ENCODE peak calls at places on chromosome 17, in four cellular contexts. H is GM12878, Z is H1, U is HepG2. C is an unnamed sample.

GRCh38 chr17:8832711-8833352 is 33.7 kb upstream of the MFSD6L start:
- DNase-seq in H (no peak), Z (peak; percentile 59), U (no peak), C (no peak)

GRCh38 chr17:7774037-7774659 is 56.6 kb downstream of the DNAH2 start:
- DNase-seq in H (no peak), Z (no peak), U (peak; percentile 86), C (no peak)

GRCh38 chr17:53655591-53655990 is 167.1 kb upstream of the KIF2B start:
- DNase-seq in H (no peak), Z (no peak), U (no peak), C (no peak)

GRCh38 chr17:36983618-36984017 is 34.9 kb downstream of the AATF start:
- DNase-seq in H (no peak), Z (no peak), U (no peak), C (no peak)

GRCh38 chr17:80388601-80389000 is 26.4 kb upstream of the ENDOV start:
- DNase-seq in H (no peak), Z (no peak), U (no peak), C (no peak)

GRCh38 chr17:50947844-50948514 is 81.8 kb upstream of the TOB1 start:
- DNase-seq in H (no peak), Z (no peak), U (no peak), C (no peak)

GRCh38 chr17:7374353-7374752 is 6.5 kb upstream of the TNK1 start:
- DNase-seq in H (no peak), Z (no peak), U (no peak), C (no peak)

GRCh38 chr17:58575511-58575910 is 61.1 kb upstream of the MTMR4 start:
- DNase-seq in H (no peak), Z (no peak), U (no peak), C (no peak)

GRCh38 chr17:80152057-80152831 is 5.3 kb upstream of the EIF4A3 start:
- DNase-seq in H (no peak), Z (no peak), U (no peak), C (no peak)

GRCh38 chr17:61279476-61280145 is 120.0 kb upstream of the TBX2 start:
- DNase-seq in H (no peak), Z (no peak), U (no peak), C (no peak)

GRCh38 chr17:36918260-36918691 is 19.0 kb upstream of the LHX1 start:
- DNase-seq in H (no peak), Z (no peak), U (no peak), C (no peak)

GRCh38 chr17:17129466-17129865 is 76.7 kb downstream of the PLD6 start:
- DNase-seq in H (no peak), Z (no peak), U (no peak), C (no peak)

GRCh38 chr17:55117063-55117611 is 147.6 kb upstream of the HLF start:
- DNase-seq in H (no peak), Z (no peak), U (no peak), C (no peak)

GRCh38 chr17:59221159-59221847 is 992 bp downstream of the GDPD1 start:
- DNase-seq in H (no peak), Z (no peak), U (no peak), C (no peak)

GRCh38 chr17:44775136-44775837 is 16.5 kb downstream of the ADAM11 start:
- DNase-seq in H (peak; percentile 91), Z (peak; percentile 99), U (peak; percentile 98), C (peak; percentile 95)

GRCh38 chr17:12993631-12994030 is 24.2 kb downstream of the ELAC2 start:
- DNase-seq in H (no peak), Z (no peak), U (no peak), C (no peak)

GRCh38 chr17:33049781-33050414 is 58.3 kb downstream of the SPACA3 start:
- DNase-seq in H (no peak), Z (peak; percentile 5), U (peak; percentile 44), C (peak; percentile 44)

GRCh38 chr17:71127416-71127815 is 958.1 kb downstream of the KCNJ2 start:
- DNase-seq in H (no peak), Z (no peak), U (no peak), C (no peak)

GRCh38 chr17:1004769-1005295 is 7.9 kb downstream of the TIMM22 start:
- DNase-seq in H (no peak), Z (no peak), U (no peak), C (no peak)

GRCh38 chr17:38809828-38810227 is 10.5 kb upstream of the PIP4K2B start:
- DNase-seq in H (no peak), Z (no peak), U (no peak), C (no peak)

GRCh38 chr17:35817196-35817595 is 7.9 kb downstream of the TAF15 start:
- DNase-seq in H (no peak), Z (no peak), U (no peak), C (no peak)
- TF ChIP-seq SUZ12 in H (no peak), Z (no peak), U (no peak), C (no peak)

DNA sequence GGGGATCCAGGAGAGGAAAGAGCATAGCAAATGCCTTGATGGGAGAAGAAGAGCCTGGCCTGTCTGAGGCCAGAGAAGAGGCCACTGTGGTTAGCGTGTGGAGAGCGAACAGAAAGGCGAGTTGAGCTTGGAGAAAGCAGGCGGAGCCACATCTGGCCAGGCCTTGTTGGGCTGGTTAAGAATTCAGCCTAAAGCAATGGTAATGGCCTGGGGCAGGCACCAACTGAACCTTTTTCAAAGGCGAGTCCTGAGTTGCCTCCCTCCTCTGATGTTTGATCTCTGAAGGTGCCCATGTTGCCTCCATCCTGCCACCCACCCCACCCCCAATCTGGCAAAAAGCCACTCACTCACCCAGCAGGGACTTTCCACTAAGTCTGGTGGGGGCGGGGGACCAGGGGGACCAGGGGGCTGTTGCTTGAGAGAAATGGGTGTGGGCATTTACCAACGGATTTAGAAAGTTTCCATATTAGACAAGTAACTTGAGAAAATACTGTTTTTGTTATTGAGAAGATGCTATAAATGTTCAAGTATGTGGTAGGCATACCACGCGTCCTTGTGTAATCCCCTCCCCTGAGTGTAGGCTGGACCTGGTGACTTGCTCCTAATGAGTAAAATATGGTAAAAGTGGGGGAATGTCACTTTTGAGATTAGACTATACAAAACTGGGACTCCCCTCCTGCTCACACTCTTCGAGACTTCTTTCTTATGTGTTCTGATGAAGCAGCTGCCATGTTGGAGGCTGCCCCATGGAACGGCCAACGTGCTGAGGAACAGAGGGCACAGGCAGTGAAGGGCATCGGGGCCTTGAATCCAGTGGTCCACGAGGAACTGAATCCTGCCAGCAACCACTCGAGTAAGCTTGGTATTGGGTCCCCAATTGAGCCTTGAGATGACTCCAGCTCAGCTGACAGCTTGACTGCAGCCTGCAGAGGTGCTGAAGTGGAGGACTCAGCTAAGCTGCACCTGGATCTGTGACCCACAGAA is 29.9 kb upstream of the TNS4 start:
- DNase-seq in H (peak; percentile 71), Z (no peak), U (no peak), C (no peak)
- TF ChIP-seq ZNF274 in H (no peak), Z (no peak), U (no peak), C (no peak)

GRCh38 chr17:66776999-66777688 is 57.8 kb upstream of the CACNG5 start:
- DNase-seq in H (no peak), Z (no peak), U (peak; percentile 71), C (peak; percentile 27)
- H3K4me1 ChIP-seq in H (no peaks in the 10 kb centered on the region), Z (peaks cover 28% of the 10 kb centered on the region), U (peaks cover 21% of the 10 kb centered on the region), C (peaks cover 17% of the 10 kb centered on the region)

GRCh38 chr17:47615766-47616424 is 33.8 kb upstream of the KPNB1 start:
- DNase-seq in H (peak; percentile 16), Z (no peak), U (peak; percentile 52), C (no peak)
- TF ChIP-seq SUZ12 in H (no peak), Z (no peak), U (no peak), C (no peak)

GRCh38 chr17:77825621-77826020 is 132.9 kb upstream of the TNRC6C start:
- DNase-seq in H (no peak), Z (no peak), U (peak; percentile 32), C (no peak)

GRCh38 chr17:77827039-77827438 is 131.5 kb upstream of the TNRC6C start:
- DNase-seq in H (no peak), Z (no peak), U (no peak), C (no peak)

GRCh38 chr17:77828749-77829539 is 129.6 kb upstream of the TNRC6C start:
- DNase-seq in H (no peak), Z (no peak), U (no peak), C (no peak)

GRCh38 chr17:77826132-77826873 is 132.2 kb upstream of the TNRC6C start:
- DNase-seq in H (no peak), Z (no peak), U (no peak), C (no peak)

GRCh38 chr17:77827461-77827968 is 131.0 kb upstream of the TNRC6C start:
- DNase-seq in H (no peak), Z (no peak), U (no peak), C (no peak)
- TF ChIP-seq ZNF274 in H (no peak), Z (no peak), U (no peak), C (no peak)

GRCh38 chr17:27554152-27554551 is 76.8 kb upstream of the LGALS9 start:
- DNase-seq in H (no peak), Z (no peak), U (peak; percentile 48), C (no peak)
- H3K4me1 ChIP-seq in H (no peaks in the 10 kb centered on the region), Z (no peaks in the 10 kb centered on the region), U (peaks cover 73% of the 10 kb centered on the region), C (peaks cover 5% of the 10 kb centered on the region)

GRCh38 chr17:18142417-18142816 is 33.9 kb downstream of the MYO15A start:
- DNase-seq in H (no peak), Z (no peak), U (no peak), C (no peak)

GRCh38 chr17:18146259-18146658 is 37.4 kb upstream of the ALKBH5 start:
- DNase-seq in H (no peak), Z (no peak), U (no peak), C (no peak)

GRCh38 chr17:18145811-18146210 is 37.3 kb downstream of the MYO15A start:
- DNase-seq in H (no peak), Z (no peak), U (no peak), C (no peak)

GRCh38 chr17:18143044-18143936 is 34.7 kb downstream of the MYO15A start:
- DNase-seq in H (no peak), Z (no peak), U (peak; percentile 38), C (peak; percentile 51)

DNA sequence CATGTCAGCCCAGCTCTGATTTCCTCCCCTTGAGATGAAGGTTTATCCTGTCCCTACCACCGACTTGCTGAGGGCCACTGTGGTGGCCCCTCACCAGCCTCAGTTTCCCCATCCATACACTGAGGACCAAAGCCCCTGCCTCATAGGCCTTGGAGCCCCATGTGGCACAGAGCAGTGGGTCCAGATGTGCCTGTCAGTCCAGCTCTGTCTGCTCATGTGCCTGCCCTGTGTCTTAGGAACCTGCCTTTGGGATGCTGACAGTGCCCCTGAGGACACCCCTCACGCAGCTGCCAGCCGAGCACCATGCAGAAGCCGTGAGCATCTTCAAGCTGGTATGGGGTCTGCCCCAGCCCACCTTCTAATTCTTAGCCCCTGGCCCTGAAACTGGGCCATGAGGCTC is 35.7 kb downstream of the MYO15A start:
- DNase-seq in H (no peak), Z (no peak), U (no peak), C (no peak)
- TF ChIP-seq SUZ12 in H (no peak), Z (no peak), U (no peak), C (no peak)

C was measured in NT2/D1.